ENCODE peak calls at places on chromosome 17, in nine cellular contexts. O is iPS-NIHi11; F is epithelial cell of esophagus; L is activated naive CD8-positive, alpha-beta T cell treated with anti-CD3 and anti-CD28 coated beads, Interleukin-2, amount 50 U/mL, for 24 hours; X is hippocampal formation; P is EL; V is choroid plexus epithelial cell; R is SW480; H is substantia nigra. A is an unnamed sample.

GRCh38 chr17:52383493-52384100 is 225.1 kb upstream of the CA10 start:
- DNase-seq in O (peak), F (peak), L (peak), X (peak), P (peak), V (peak), R (peak), H (peak), A (peak)

GRCh38 chr17:65370669-65371126 is 190.8 kb downstream of the AXIN2 start:
- DNase-seq in O (peak), F (no peak), L (no peak), X (no peak), P (no peak), V (no peak), R (peak), H (no peak), A (no peak)

GRCh38 chr17:63178530-63178929 is 212.5 kb downstream of the TANC2 start:
- DNase-seq in O (no peak), F (no peak), L (no peak), X (no peak), P (peak), V (peak), R (no peak), H (no peak), A (no peak)

GRCh38 chr17:72053069-72053846 is 67.6 kb upstream of the SOX9 start:
- DNase-seq in O (peak), F (no peak), L (no peak), X (no peak), P (no peak), V (no peak), R (no peak), H (peak), A (no peak)

GRCh38 chr17:42453544-42453943 is 5.1 kb upstream of the ATP6V0A1 start:
- DNase-seq in O (no peak), F (no peak), L (no peak), X (no peak), P (no peak), V (no peak), R (no peak), H (no peak), A (no peak)

GRCh38 chr17:42832213-42832933 is 824 bp upstream of the PSME3 start:
- DNase-seq in O (no peak), F (no peak), L (no peak), X (peak), P (no peak), V (no peak), R (no peak), H (no peak), A (peak)

GRCh38 chr17:82909322-82909904 is 69.6 kb upstream of the ZNF750 start:
- DNase-seq in O (no peak), F (no peak), L (peak), X (no peak), P (no peak), V (no peak), R (no peak), H (no peak), A (no peak)

GRCh38 chr17:77738666-77739531 is 219.6 kb upstream of the TNRC6C start:
- DNase-seq in O (peak), F (no peak), L (no peak), X (no peak), P (no peak), V (no peak), R (peak), H (peak), A (no peak)

GRCh38 chr17:62309381-62309780 is 71.0 kb upstream of the EFCAB3 start:
- DNase-seq in O (no peak), F (peak), L (no peak), X (no peak), P (no peak), V (peak), R (no peak), H (no peak), A (no peak)

GRCh38 chr17:42421479-42422332 is 1.4 kb downstream of the CAVIN1 start:
- DNase-seq in O (peak), F (peak), L (no peak), X (no peak), P (peak), V (no peak), R (peak), H (no peak), A (peak)

GRCh38 chr17:77400445-77400870 is 259.7 kb downstream of the SEC14L1 start:
- DNase-seq in O (peak), F (no peak), L (peak), X (no peak), P (peak), V (peak), R (no peak), H (no peak), A (peak)

GRCh38 chr17:55435408-55435807 is 13.8 kb upstream of the MMD start:
- DNase-seq in O (no peak), F (no peak), L (no peak), X (no peak), P (no peak), V (no peak), R (no peak), H (no peak), A (no peak)

GRCh38 chr17:43817826-43818225 is 15.1 kb downstream of the MPP3 start:
- DNase-seq in O (no peak), F (no peak), L (no peak), X (no peak), P (no peak), V (no peak), R (no peak), H (no peak), A (no peak)

GRCh38 chr17:57810740-57811632 is 38.9 kb downstream of the MRPS23 start:
- DNase-seq in O (no peak), F (no peak), L (no peak), X (peak), P (peak), V (peak), R (no peak), H (peak), A (no peak)

GRCh38 chr17:9410737-9411136 is 164.9 kb downstream of the STX8 start:
- DNase-seq in O (no peak), F (no peak), L (no peak), X (no peak), P (no peak), V (no peak), R (no peak), H (no peak), A (no peak)

GRCh38 chr17:39177256-39177655 is 11.3 kb upstream of the ARL5C start:
- DNase-seq in O (peak), F (no peak), L (no peak), X (no peak), P (no peak), V (no peak), R (no peak), H (no peak), A (peak)

GRCh38 chr17:44972953-44973352 is 4.8 kb upstream of the C1QL1 start:
- DNase-seq in O (no peak), F (peak), L (no peak), X (no peak), P (peak), V (no peak), R (no peak), H (no peak), A (no peak)

GRCh38 chr17:2171725-2172446 is 117.0 kb downstream of the HIC1 start:
- DNase-seq in O (no peak), F (peak), L (no peak), X (peak), P (peak), V (peak), R (no peak), H (peak), A (no peak)

GRCh38 chr17:51322390-51323029 is 62.2 kb downstream of the UTP18 start:
- DNase-seq in O (peak), F (peak), L (no peak), X (peak), P (peak), V (peak), R (peak), H (no peak), A (peak)

GRCh38 chr17:30113213-30113612 is 3.4 kb upstream of the NSRP1 start:
- DNase-seq in O (no peak), F (peak), L (peak), X (no peak), P (peak), V (no peak), R (peak), H (no peak), A (no peak)

GRCh38 chr17:19003966-19004600 is 481 bp downstream of the FAM83G start:
- DNase-seq in O (peak), F (peak), L (peak), X (no peak), P (peak), V (peak), R (peak), H (no peak), A (peak)

GRCh38 chr17:8611671-8612298 is 18.7 kb downstream of the MYH10 start:
- DNase-seq in O (no peak), F (no peak), L (no peak), X (no peak), P (peak), V (peak), R (no peak), H (no peak), A (no peak)

GRCh38 chr17:82257473-82257872 is 16.0 kb downstream of the CSNK1D start:
- DNase-seq in O (peak), F (peak), L (peak), X (peak), P (no peak), V (peak), R (no peak), H (peak), A (peak)

GRCh38 chr17:4543557-4544026 is 11.6 kb downstream of the MYBBP1A start:
- DNase-seq in O (no peak), F (no peak), L (no peak), X (no peak), P (no peak), V (no peak), R (no peak), H (no peak), A (no peak)

GRCh38 chr17:78933959-78934568 is 8.9 kb upstream of the TIMP2 start:
- DNase-seq in O (peak), F (peak), L (no peak), X (peak), P (peak), V (peak), R (peak), H (peak), A (no peak)

GRCh38 chr17:3573246-3574100 is 15.9 kb upstream of the TRPV3 start:
- DNase-seq in O (no peak), F (no peak), L (no peak), X (no peak), P (no peak), V (no peak), R (no peak), H (no peak), A (no peak)

GRCh38 chr17:28710948-28711722 is 553 bp downstream of the PROCA1 start:
- DNase-seq in O (peak), F (peak), L (peak), X (peak), P (peak), V (peak), R (peak), H (peak), A (peak)

GRCh38 chr17:66275651-66276050 is 26.8 kb upstream of the PRKCA start:
- DNase-seq in O (no peak), F (peak), L (peak), X (no peak), P (peak), V (peak), R (peak), H (no peak), A (peak)

GRCh38 chr17:81403040-81403467 is 7.8 kb downstream of the BAHCC1 start:
- DNase-seq in O (no peak), F (no peak), L (no peak), X (no peak), P (no peak), V (peak), R (no peak), H (no peak), A (no peak)

GRCh38 chr17:38724337-38724988 is 5.7 kb upstream of the CISD3 start:
- DNase-seq in O (no peak), F (no peak), L (no peak), X (peak), P (no peak), V (no peak), R (no peak), H (peak), A (no peak)

GRCh38 chr17:9402590-9403199 is 172.9 kb downstream of the STX8 start:
- DNase-seq in O (peak), F (peak), L (peak), X (no peak), P (peak), V (peak), R (peak), H (no peak), A (no peak)

GRCh38 chr17:35537569-35538209 is at the start of gene SLFN12L:
- DNase-seq in O (no peak), F (no peak), L (no peak), X (no peak), P (no peak), V (no peak), R (no peak), H (no peak), A (peak)

GRCh38 chr17:11548398-11548797 is 49.9 kb upstream of the DNAH9 start:
- DNase-seq in O (no peak), F (no peak), L (no peak), X (no peak), P (no peak), V (no peak), R (no peak), H (no peak), A (no peak)

GRCh38 chr17:36824678-36825091 is 112.6 kb upstream of the LHX1 start:
- DNase-seq in O (no peak), F (peak), L (no peak), X (no peak), P (peak), V (peak), R (peak), H (no peak), A (no peak)

GRCh38 chr17:8073627-8074485 is 13.7 kb downstream of the ALOX12B start:
- DNase-seq in O (peak), F (peak), L (peak), X (peak), P (peak), V (peak), R (peak), H (no peak), A (peak)

GRCh38 chr17:49963626-49964538 is 5.1 kb upstream of the DLX4 start:
- DNase-seq in O (no peak), F (no peak), L (no peak), X (no peak), P (no peak), V (no peak), R (no peak), H (no peak), A (no peak)